ENCODE peak calls at places on chromosomes 16 and 17, in four cellular contexts. E, L, R and O are unnamed samples.

GRCh38 chr17:10583834-10584233 is 34.4 kb upstream of the MYH2 start:
- DNase-seq in E (no peak), L (no peak), R (no peak), O (no peak)

GRCh38 chr16:28212532-28212873 is 738 bp upstream of the XPO6 start:
- DNase-seq in R (no peak), L (peak), E (no peak), O (no peak)

GRCh38 chr16:66703359-66704215 is 7.0 kb upstream of the CMTM4 start:
- DNase-seq in L (no peak), R (no peak), E (no peak), O (no peak)

GRCh38 chr17:17742133-17742621 is 60.9 kb downstream of the RAI1 start:
- DNase-seq in L (no peak), R (no peak), E (no peak), O (no peak)

GRCh38 chr17:55660171-55660886 is 62.3 kb downstream of the TMEM100 start:
- DNase-seq in L (peak), R (no peak), E (peak), O (no peak)

GRCh38 chr17:36948717-36949460 is at the start of gene AATF:
- DNase-seq in R (peak), L (peak), E (peak), O (peak)

GRCh38 chr16:15741207-15741871 is 91.3 kb downstream of the NDE1 start:
- DNase-seq in E (no peak), L (no peak), R (no peak), O (no peak)

GRCh38 chr17:2433696-2434095 is 32.8 kb upstream of the MNT start:
- DNase-seq in E (no peak), L (peak), R (no peak), O (no peak)

GRCh38 chr17:21373034-21373433 is 3.1 kb upstream of the KCNJ12 start:
- DNase-seq in E (no peak), L (no peak), R (no peak), O (no peak)

GRCh38 chr16:86661715-86662114 is 83.4 kb downstream of the FOXL1 start:
- DNase-seq in L (peak), R (no peak), E (no peak), O (no peak)

GRCh38 chr17:37752482-37752881 is 7.6 kb upstream of the HNF1B start:
- DNase-seq in L (peak), E (no peak), R (no peak), O (no peak)

GRCh38 chr16:88373927-88374492 is 8.7 kb upstream of the ZNF469 start:
- DNase-seq in L (no peak), E (no peak), R (no peak), O (no peak)

GRCh38 chr16:11507350-11507749 is 79.4 kb downstream of the LITAF start:
- DNase-seq in L (no peak), E (no peak), R (no peak), O (no peak)

GRCh38 chr16:83631006-83631405 is 176.8 kb upstream of the HSBP1 start:
- DNase-seq in E (no peak), L (no peak), R (no peak), O (no peak)

GRCh38 chr16:59702531-59702930 is 968.4 kb upstream of the GOT2 start:
- DNase-seq in L (peak), R (no peak), E (no peak), O (no peak)

GRCh38 chr17:74453665-74454196 is 12.7 kb upstream of the CD300A start:
- DNase-seq in E (peak), L (no peak), R (no peak), O (peak)

GRCh38 chr17:50721194-50722010 is 2.0 kb downstream of the LUC7L3 start:
- DNase-seq in R (no peak), L (peak), E (no peak), O (no peak)

GRCh38 chr17:17298108-17298507 is 5.1 kb upstream of the NT5M start:
- DNase-seq in L (peak), R (no peak), E (no peak), O (no peak)

GRCh38 chr17:9648521-9649110 is 3.3 kb downstream of the USP43 start:
- DNase-seq in R (no peak), E (peak), L (no peak), O (peak)

GRCh38 chr16:30521873-30522641 is 4.3 kb downstream of the ZNF768 start:
- DNase-seq in L (no peak), R (no peak), E (no peak), O (no peak)

GRCh38 chr16:4682616-4683254 is 10.6 kb upstream of the NUDT16L1 start:
- DNase-seq in L (peak), R (no peak), E (peak), O (peak)

GRCh38 chr17:62895650-62896301 is 70.3 kb upstream of the TANC2 start:
- DNase-seq in L (peak), E (no peak), R (no peak), O (no peak)

GRCh38 chr17:13776027-13776551 is 174.4 kb upstream of the HS3ST3A1 start:
- DNase-seq in R (no peak), E (no peak), L (peak), O (no peak)

GRCh38 chr17:8222380-8222629 is 11.9 kb upstream of the AURKB start:
- DNase-seq in E (peak), L (no peak), R (no peak), O (no peak)

GRCh38 chr17:69015631-69016030 is 45.1 kb downstream of the ABCA9 start:
- DNase-seq in E (no peak), L (no peak), R (no peak), O (no peak)

GRCh38 chr16:48829361-48829760 is 219.4 kb upstream of the N4BP1 start:
- DNase-seq in E (no peak), R (no peak), L (no peak), O (no peak)